ENCODE peak calls at places on chromosomes 16 and 17, in nine cellular contexts. One of them, this sample, is unnamed.

GRCh38 chr17:8462564-8462963 is 26.9 kb downstream of the NDEL1 start:
- DNase-seq in body of pancreas: no peak
- DNase-seq in SJSA1: no peak
- DNase-seq in stomach: no peak
- DNase-seq in esophagus squamous epithelium: no peak
- DNase-seq in right lobe of liver: no peak
- DNase-seq in IMR-90: no peak
- DNase-seq in aorta: no peak
- DNase-seq in upper lobe of right lung: no peak
- DNase-seq in this sample: no peak

GRCh38 chr16:58481931-58482330 is 18.0 kb upstream of the NDRG4 start:
- DNase-seq in stomach: no peak
- DNase-seq in upper lobe of right lung: no peak
- DNase-seq in esophagus squamous epithelium: no peak
- DNase-seq in right lobe of liver: no peak
- DNase-seq in body of pancreas: no peak
- DNase-seq in aorta: peak; percentile 32
- DNase-seq in SJSA1: no peak
- DNase-seq in IMR-90: no peak
- DNase-seq in this sample: no peak

GRCh38 chr17:43851744-43852143 is 4.8 kb downstream of the CD300LG start:
- DNase-seq in SJSA1: no peak
- DNase-seq in body of pancreas: no peak
- DNase-seq in IMR-90: no peak
- DNase-seq in stomach: no peak
- DNase-seq in esophagus squamous epithelium: no peak
- DNase-seq in right lobe of liver: no peak
- DNase-seq in upper lobe of right lung: no peak
- DNase-seq in aorta: no peak
- DNase-seq in this sample: no peak

GRCh38 chr17:4249452-4250029 is 14.2 kb downstream of the ANKFY1 start:
- DNase-seq in IMR-90: peak; percentile 38
- DNase-seq in aorta: no peak
- DNase-seq in esophagus squamous epithelium: no peak
- DNase-seq in right lobe of liver: no peak
- DNase-seq in upper lobe of right lung: no peak
- DNase-seq in SJSA1: no peak
- DNase-seq in body of pancreas: no peak
- DNase-seq in stomach: no peak
- DNase-seq in this sample: no peak

GRCh38 chr17:9192010-9192409 is 170.7 kb downstream of the NTN1 start:
- DNase-seq in IMR-90: peak; percentile 5
- DNase-seq in aorta: no peak
- DNase-seq in body of pancreas: no peak
- DNase-seq in upper lobe of right lung: no peak
- DNase-seq in SJSA1: no peak
- DNase-seq in esophagus squamous epithelium: no peak
- DNase-seq in stomach: no peak
- DNase-seq in right lobe of liver: no peak
- DNase-seq in this sample: no peak

GRCh38 chr17:6072157-6072556 is 2.0 kb downstream of the WSCD1 start:
- DNase-seq in aorta: no peak
- DNase-seq in esophagus squamous epithelium: no peak
- DNase-seq in upper lobe of right lung: no peak
- DNase-seq in SJSA1: no peak
- DNase-seq in stomach: no peak
- DNase-seq in IMR-90: no peak
- DNase-seq in body of pancreas: no peak
- DNase-seq in right lobe of liver: no peak
- DNase-seq in this sample: no peak

GRCh38 chr17:5413682-5414081 is 5.8 kb downstream of the NUP88 start:
- DNase-seq in stomach: no peak
- DNase-seq in right lobe of liver: no peak
- DNase-seq in IMR-90: peak; percentile 93
- DNase-seq in upper lobe of right lung: no peak
- DNase-seq in aorta: no peak
- DNase-seq in body of pancreas: no peak
- DNase-seq in esophagus squamous epithelium: no peak
- DNase-seq in SJSA1: peak; percentile 13
- DNase-seq in this sample: no peak

GRCh38 chr16:28974007-28974436 is 556 bp upstream of the SPNS1 start:
- DNase-seq in upper lobe of right lung: peak; percentile 77
- DNase-seq in stomach: peak; percentile 44
- DNase-seq in IMR-90: peak; percentile 65
- DNase-seq in esophagus squamous epithelium: no peak
- DNase-seq in SJSA1: no peak
- DNase-seq in aorta: peak; percentile 61
- DNase-seq in body of pancreas: peak; percentile 61
- DNase-seq in right lobe of liver: no peak
- DNase-seq in this sample: no peak

GRCh38 chr16:74773431-74774222 is 993 bp downstream of the FA2H start:
- DNase-seq in esophagus squamous epithelium: no peak
- DNase-seq in right lobe of liver: no peak
- DNase-seq in upper lobe of right lung: no peak
- DNase-seq in SJSA1: no peak
- DNase-seq in body of pancreas: peak; percentile 23
- DNase-seq in IMR-90: no peak
- DNase-seq in stomach: no peak
- DNase-seq in aorta: no peak
- DNase-seq in this sample: no peak

GRCh38 chr16:67198238-67198734 is 645 bp upstream of the ELMO3 start:
- DNase-seq in IMR-90: peak; percentile 29
- DNase-seq in upper lobe of right lung: peak; percentile 82
- DNase-seq in esophagus squamous epithelium: no peak
- DNase-seq in stomach: peak; percentile 68
- DNase-seq in body of pancreas: peak; percentile 55
- DNase-seq in aorta: no peak
- DNase-seq in SJSA1: peak; percentile 30
- DNase-seq in right lobe of liver: no peak
- DNase-seq in this sample: no peak

GRCh38 chr17:4357030-4357635 is 9.3 kb downstream of the UBE2G1 start:
- DNase-seq in upper lobe of right lung: no peak
- DNase-seq in IMR-90: no peak
- DNase-seq in stomach: no peak
- DNase-seq in SJSA1: no peak
- DNase-seq in aorta: no peak
- DNase-seq in right lobe of liver: no peak
- DNase-seq in body of pancreas: no peak
- DNase-seq in esophagus squamous epithelium: no peak
- DNase-seq in this sample: no peak

GRCh38 chr17:9529033-9529748 is 46.4 kb downstream of the STX8 start:
- DNase-seq in stomach: no peak
- DNase-seq in right lobe of liver: no peak
- DNase-seq in body of pancreas: no peak
- DNase-seq in upper lobe of right lung: no peak
- DNase-seq in esophagus squamous epithelium: no peak
- DNase-seq in SJSA1: peak; percentile 43
- DNase-seq in IMR-90: peak; percentile 56
- DNase-seq in aorta: no peak
- DNase-seq in this sample: no peak

GRCh38 chr17:57296231-57296630 is 39.9 kb downstream of the MSI2 start:
- DNase-seq in SJSA1: no peak
- DNase-seq in body of pancreas: no peak
- DNase-seq in IMR-90: no peak
- DNase-seq in aorta: no peak
- DNase-seq in upper lobe of right lung: no peak
- DNase-seq in right lobe of liver: no peak
- DNase-seq in stomach: no peak
- DNase-seq in esophagus squamous epithelium: no peak
- DNase-seq in this sample: no peak

GRCh38 chr17:41992576-41992975 is 24.7 kb downstream of the DNAJC7 start:
- DNase-seq in stomach: no peak
- DNase-seq in right lobe of liver: no peak
- DNase-seq in aorta: no peak
- DNase-seq in body of pancreas: no peak
- DNase-seq in upper lobe of right lung: no peak
- DNase-seq in esophagus squamous epithelium: no peak
- DNase-seq in SJSA1: no peak
- DNase-seq in IMR-90: no peak
- DNase-seq in this sample: no peak

GRCh38 chr16:82935781-82936180 is 309.0 kb downstream of the CDH13 start:
- DNase-seq in body of pancreas: no peak
- DNase-seq in right lobe of liver: no peak
- DNase-seq in aorta: no peak
- DNase-seq in upper lobe of right lung: no peak
- DNase-seq in SJSA1: no peak
- DNase-seq in esophagus squamous epithelium: no peak
- DNase-seq in IMR-90: no peak
- DNase-seq in stomach: no peak
- DNase-seq in this sample: no peak

GRCh38 chr17:50877838-50878237 is 11.7 kb upstream of the TOB1 start:
- DNase-seq in IMR-90: no peak
- DNase-seq in body of pancreas: no peak
- DNase-seq in aorta: no peak
- DNase-seq in esophagus squamous epithelium: no peak
- DNase-seq in upper lobe of right lung: no peak
- DNase-seq in SJSA1: no peak
- DNase-seq in right lobe of liver: no peak
- DNase-seq in stomach: no peak
- DNase-seq in this sample: no peak

GRCh38 chr16:74450236-74450635 is 29.0 kb upstream of the CLEC18B start:
- DNase-seq in esophagus squamous epithelium: no peak
- DNase-seq in right lobe of liver: no peak
- DNase-seq in stomach: no peak
- DNase-seq in upper lobe of right lung: no peak
- DNase-seq in SJSA1: no peak
- DNase-seq in IMR-90: no peak
- DNase-seq in body of pancreas: no peak
- DNase-seq in aorta: no peak
- DNase-seq in this sample: no peak

GRCh38 chr16:51753382-51753781 is 602.3 kb upstream of the SALL1 start:
- DNase-seq in body of pancreas: no peak
- DNase-seq in esophagus squamous epithelium: no peak
- DNase-seq in right lobe of liver: no peak
- DNase-seq in SJSA1: no peak
- DNase-seq in stomach: no peak
- DNase-seq in aorta: no peak
- DNase-seq in IMR-90: no peak
- DNase-seq in upper lobe of right lung: no peak
- DNase-seq in this sample: no peak

DNA sequence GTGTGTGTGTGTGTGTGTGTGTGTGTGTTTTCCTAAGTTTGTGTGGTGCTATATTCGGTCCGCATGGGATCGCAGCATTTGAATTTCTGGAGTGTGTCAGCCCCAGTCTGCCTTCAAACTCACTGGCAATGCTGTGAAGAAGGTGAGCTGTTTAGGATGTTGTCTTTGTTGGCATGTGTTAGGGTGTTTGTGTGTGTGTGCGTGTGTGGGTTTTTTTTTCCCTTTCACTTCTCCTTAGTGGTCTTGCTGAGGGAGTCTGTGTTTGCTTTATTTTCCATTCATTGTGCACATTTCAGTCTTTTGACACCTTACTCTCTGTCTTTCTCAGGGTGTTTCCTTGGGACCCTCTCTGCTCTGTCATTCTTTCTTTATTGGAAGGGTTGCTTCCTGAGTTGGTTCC is 27.7 kb upstream of the RBFOX1 start:
- DNase-seq in body of pancreas: no peak
- DNase-seq in SJSA1: no peak
- DNase-seq in IMR-90: no peak
- DNase-seq in stomach: no peak
- DNase-seq in upper lobe of right lung: no peak
- DNase-seq in aorta: no peak
- DNase-seq in esophagus squamous epithelium: no peak
- DNase-seq in right lobe of liver: no peak
- DNase-seq in this sample: no peak
- H3K4me3 ChIP-seq in body of pancreas: no peak overlapping the region
- H3K4me3 ChIP-seq in SJSA1: no peak overlapping the region
- H3K4me3 ChIP-seq in IMR-90: no peak overlapping the region
- H3K4me3 ChIP-seq in stomach: no peak overlapping the region
- H3K4me3 ChIP-seq in upper lobe of right lung: no peak overlapping the region
- H3K4me3 ChIP-seq in aorta: no peak overlapping the region
- H3K4me3 ChIP-seq in esophagus squamous epithelium: no peak overlapping the region
- H3K4me3 ChIP-seq in right lobe of liver: no peak overlapping the region
- H3K4me3 ChIP-seq in this sample: no peak overlapping the region

GRCh38 chr16:53866520-53866919 is 162.6 kb downstream of the FTO start:
- DNase-seq in aorta: no peak
- DNase-seq in SJSA1: no peak
- DNase-seq in body of pancreas: no peak
- DNase-seq in stomach: no peak
- DNase-seq in IMR-90: no peak
- DNase-seq in esophagus squamous epithelium: no peak
- DNase-seq in right lobe of liver: no peak
- DNase-seq in upper lobe of right lung: no peak
- DNase-seq in this sample: no peak
- H3K4me1 ChIP-seq in aorta: no peaks in the 10 kb centered on the region
- H3K4me1 ChIP-seq in SJSA1: peaks cover 23% of the 10 kb centered on the region
- H3K4me1 ChIP-seq in body of pancreas: no peaks in the 10 kb centered on the region
- H3K4me1 ChIP-seq in stomach: peaks cover 10% of the 10 kb centered on the region
- H3K4me1 ChIP-seq in IMR-90: no peaks in the 10 kb centered on the region
- H3K4me1 ChIP-seq in esophagus squamous epithelium: peaks cover 13% of the 10 kb centered on the region
- H3K4me1 ChIP-seq in right lobe of liver: no peaks in the 10 kb centered on the region
- H3K4me1 ChIP-seq in upper lobe of right lung: peaks cover 14% of the 10 kb centered on the region
- H3K4me1 ChIP-seq in this sample: no peaks in the 10 kb centered on the region

DNA sequence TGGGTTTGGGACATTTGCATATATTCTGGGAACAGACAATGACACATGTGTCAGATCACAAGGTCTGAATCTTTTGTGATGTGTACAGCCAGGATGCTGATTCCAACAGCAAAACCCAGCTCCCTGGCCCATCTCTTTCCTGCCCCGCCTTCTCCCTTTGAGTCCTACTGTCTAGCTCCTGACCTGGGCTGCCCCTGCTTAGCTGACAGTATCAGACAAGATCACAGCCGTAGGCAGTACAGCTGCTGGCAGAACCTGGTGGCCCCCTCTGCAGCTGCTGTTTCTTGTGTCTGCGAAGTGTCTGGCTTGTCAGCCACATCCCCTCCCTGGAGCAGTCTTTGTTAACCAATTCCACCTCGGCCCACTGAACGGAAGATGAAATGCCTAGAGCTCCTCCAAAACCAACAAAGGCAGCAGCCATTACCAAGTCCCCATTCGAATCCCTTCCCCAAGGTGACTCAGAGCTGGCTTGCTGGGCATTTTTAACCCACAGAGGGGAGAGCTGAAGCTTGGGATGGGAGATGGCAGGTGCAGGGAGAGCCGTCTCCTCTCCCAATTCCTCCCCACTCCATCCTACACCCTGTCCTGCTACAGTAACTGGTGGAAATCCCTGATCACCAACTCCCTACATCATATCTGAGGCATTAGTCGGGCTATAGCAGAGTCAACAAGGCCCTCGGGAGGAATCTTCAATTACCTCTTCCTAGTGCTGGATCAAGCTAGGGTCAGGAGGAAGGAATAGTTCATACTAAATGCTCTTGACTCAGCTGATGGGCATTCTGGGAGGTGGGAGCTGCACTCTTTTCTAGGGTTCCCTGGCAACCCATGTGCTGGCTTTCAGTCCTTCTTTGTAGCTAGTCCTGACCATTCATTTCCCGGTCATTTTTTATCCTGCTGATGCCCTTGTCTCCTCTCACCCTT is 5.8 kb downstream of the PIPOX start:
- DNase-seq in upper lobe of right lung: no peak
- DNase-seq in aorta: no peak
- DNase-seq in body of pancreas: no peak
- DNase-seq in right lobe of liver: no peak
- DNase-seq in stomach: no peak
- DNase-seq in esophagus squamous epithelium: no peak
- DNase-seq in SJSA1: no peak
- DNase-seq in IMR-90: peak; percentile 32
- DNase-seq in this sample: no peak
- H3K27ac ChIP-seq in upper lobe of right lung: no peak overlapping the region
- H3K27ac ChIP-seq in aorta: no peak overlapping the region
- H3K27ac ChIP-seq in body of pancreas: no peak overlapping the region
- H3K27ac ChIP-seq in right lobe of liver: no peak overlapping the region
- H3K27ac ChIP-seq in stomach: no peak overlapping the region
- H3K27ac ChIP-seq in esophagus squamous epithelium: no peak overlapping the region
- H3K27ac ChIP-seq in SJSA1: no peak overlapping the region
- H3K27ac ChIP-seq in IMR-90: no peak overlapping the region
- H3K27ac ChIP-seq in this sample: no peak overlapping the region

GRCh38 chr16:85582177-85582888 is 30.8 kb upstream of the GSE1 start:
- DNase-seq in body of pancreas: no peak
- DNase-seq in aorta: no peak
- DNase-seq in esophagus squamous epithelium: no peak
- DNase-seq in IMR-90: no peak
- DNase-seq in right lobe of liver: no peak
- DNase-seq in upper lobe of right lung: no peak
- DNase-seq in SJSA1: no peak
- DNase-seq in stomach: no peak
- DNase-seq in this sample: no peak
- H3K4me3 ChIP-seq in body of pancreas: no peak overlapping the region
- H3K4me3 ChIP-seq in aorta: no peak overlapping the region
- H3K4me3 ChIP-seq in esophagus squamous epithelium: no peak overlapping the region
- H3K4me3 ChIP-seq in IMR-90: no peak overlapping the region
- H3K4me3 ChIP-seq in right lobe of liver: no peak overlapping the region
- H3K4me3 ChIP-seq in upper lobe of right lung: no peak overlapping the region
- H3K4me3 ChIP-seq in SJSA1: no peak overlapping the region
- H3K4me3 ChIP-seq in stomach: no peak overlapping the region
- H3K4me3 ChIP-seq in this sample: no peak overlapping the region